ENCODE peak calls at places on chromosomes 7 and 10, in six cellular contexts. One of them, this sample, is unnamed.

GRCh38 chr7:131074043-131074442 is 253.6 kb upstream of the MKLN1 start:
- DNase-seq in CD14-positive monocyte: no peak
- DNase-seq in right lobe of liver: no peak
- DNase-seq in CD8-positive, alpha-beta T cell: no peak
- DNase-seq in GM06990: no peak
- DNase-seq in uterus: no peak
- DNase-seq in this sample: no peak

GRCh38 chr10:12909836-12910185 is 91.7 kb downstream of the CCDC3 start:
- DNase-seq in CD14-positive monocyte: no peak
- DNase-seq in right lobe of liver: no peak
- DNase-seq in CD8-positive, alpha-beta T cell: no peak
- DNase-seq in GM06990: no peak
- DNase-seq in uterus: no peak
- DNase-seq in this sample: no peak

GRCh38 chr7:158362912-158363905 is 224.4 kb downstream of the PTPRN2 start:
- DNase-seq in CD14-positive monocyte: no peak
- DNase-seq in right lobe of liver: no peak
- DNase-seq in CD8-positive, alpha-beta T cell: no peak
- DNase-seq in GM06990: no peak
- DNase-seq in uterus: no peak
- DNase-seq in this sample: peak

GRCh38 chr7:46283852-46284251 is 362.8 kb upstream of the IGFBP3 start:
- DNase-seq in CD14-positive monocyte: no peak
- DNase-seq in right lobe of liver: no peak
- DNase-seq in CD8-positive, alpha-beta T cell: no peak
- DNase-seq in GM06990: no peak
- DNase-seq in uterus: no peak
- DNase-seq in this sample: no peak

GRCh38 chr7:150531704-150532103 is 17.0 kb downstream of the GIMAP7 start:
- DNase-seq in CD14-positive monocyte: no peak
- DNase-seq in right lobe of liver: no peak
- DNase-seq in CD8-positive, alpha-beta T cell: no peak
- DNase-seq in GM06990: no peak
- DNase-seq in uterus: no peak
- DNase-seq in this sample: no peak

GRCh38 chr10:86876748-86877147 is 80.7 kb downstream of the MMRN2 start:
- DNase-seq in CD14-positive monocyte: no peak
- DNase-seq in right lobe of liver: no peak
- DNase-seq in CD8-positive, alpha-beta T cell: no peak
- DNase-seq in GM06990: no peak
- DNase-seq in uterus: no peak
- DNase-seq in this sample: no peak

GRCh38 chr10:18368681-18369080 is 228.5 kb downstream of the CACNB2 start:
- DNase-seq in CD14-positive monocyte: no peak
- DNase-seq in right lobe of liver: no peak
- DNase-seq in CD8-positive, alpha-beta T cell: no peak
- DNase-seq in GM06990: no peak
- DNase-seq in uterus: no peak
- DNase-seq in this sample: no peak

GRCh38 chr10:69716711-69717560 is 84.8 kb upstream of the COL13A1 start:
- DNase-seq in CD14-positive monocyte: no peak
- DNase-seq in right lobe of liver: peak
- DNase-seq in CD8-positive, alpha-beta T cell: no peak
- DNase-seq in GM06990: no peak
- DNase-seq in uterus: no peak
- DNase-seq in this sample: no peak

GRCh38 chr10:100970076-100970913 is 991 bp downstream of the SEMA4G start:
- DNase-seq in CD14-positive monocyte: no peak
- DNase-seq in right lobe of liver: peak
- DNase-seq in CD8-positive, alpha-beta T cell: no peak
- DNase-seq in GM06990: no peak
- DNase-seq in uterus: no peak
- DNase-seq in this sample: no peak

GRCh38 chr7:41183741-41184140 is 519.1 kb downstream of the INHBA start:
- DNase-seq in CD14-positive monocyte: no peak
- DNase-seq in right lobe of liver: no peak
- DNase-seq in CD8-positive, alpha-beta T cell: no peak
- DNase-seq in GM06990: no peak
- DNase-seq in uterus: no peak
- DNase-seq in this sample: no peak

GRCh38 chr7:137040745-137041144 is 172.3 kb downstream of the CHRM2 start:
- DNase-seq in CD14-positive monocyte: no peak
- DNase-seq in right lobe of liver: no peak
- DNase-seq in CD8-positive, alpha-beta T cell: no peak
- DNase-seq in GM06990: no peak
- DNase-seq in uterus: no peak
- DNase-seq in this sample: no peak

GRCh38 chr7:36155811-36156361 is 2.8 kb downstream of the EEPD1 start:
- DNase-seq in CD14-positive monocyte: no peak
- DNase-seq in right lobe of liver: peak
- DNase-seq in CD8-positive, alpha-beta T cell: no peak
- DNase-seq in GM06990: no peak
- DNase-seq in uterus: no peak
- DNase-seq in this sample: no peak
- TF ChIP-seq CTCF in CD14-positive monocyte: peak
- TF ChIP-seq CTCF in right lobe of liver: peak
- TF ChIP-seq CTCF in CD8-positive, alpha-beta T cell: no peak
- TF ChIP-seq CTCF in GM06990: no peak
- TF ChIP-seq CTCF in uterus: no peak
- TF ChIP-seq CTCF in this sample: no peak

DNA sequence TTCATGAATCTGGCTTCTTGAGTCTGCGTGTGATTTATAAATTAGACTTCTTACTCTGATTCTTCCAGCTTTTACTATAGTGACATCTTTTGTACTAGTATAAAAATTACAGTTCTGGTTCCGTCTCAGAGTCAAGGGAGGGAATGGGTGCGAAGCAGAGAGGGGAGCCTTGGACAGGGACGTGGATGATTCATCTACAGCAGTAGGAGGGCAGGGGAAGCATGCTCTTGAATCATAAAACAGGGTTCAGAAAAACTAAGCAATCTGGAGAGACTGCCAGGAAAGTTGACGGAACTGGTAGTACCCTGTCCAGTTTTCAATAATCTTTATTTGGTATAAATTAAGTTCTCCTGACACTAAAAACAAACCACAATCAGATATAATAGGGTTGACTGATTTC is 58.1 kb downstream of the ITGA8 start:
- DNase-seq in CD14-positive monocyte: no peak
- DNase-seq in right lobe of liver: no peak
- DNase-seq in CD8-positive, alpha-beta T cell: no peak
- DNase-seq in GM06990: no peak
- DNase-seq in uterus: no peak
- DNase-seq in this sample: no peak
- TF ChIP-seq CTCF in CD14-positive monocyte: no peak
- TF ChIP-seq CTCF in right lobe of liver: no peak
- TF ChIP-seq CTCF in CD8-positive, alpha-beta T cell: no peak
- TF ChIP-seq CTCF in GM06990: no peak
- TF ChIP-seq CTCF in uterus: no peak
- TF ChIP-seq CTCF in this sample: no peak

DNA sequence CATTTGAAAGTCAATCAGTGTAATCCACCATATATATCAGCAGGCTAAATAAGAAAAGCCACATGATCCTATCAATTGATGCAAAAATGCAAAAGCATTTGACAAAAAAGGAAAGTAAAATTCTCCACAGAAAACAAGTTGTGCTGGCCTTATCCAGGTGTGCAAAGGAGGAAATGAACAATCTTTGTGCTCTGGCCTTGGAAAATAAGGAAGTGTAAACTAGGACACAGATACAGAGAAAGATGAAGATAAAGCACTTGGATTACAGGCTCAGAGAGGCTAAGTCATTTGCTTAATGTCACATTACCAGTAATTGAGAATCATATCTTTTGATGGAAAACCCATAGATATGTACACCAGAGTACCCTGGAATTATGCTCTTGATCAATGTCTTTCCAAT is 54.5 kb downstream of the CXCL12 start:
- DNase-seq in CD14-positive monocyte: no peak
- DNase-seq in right lobe of liver: no peak
- DNase-seq in CD8-positive, alpha-beta T cell: no peak
- DNase-seq in GM06990: no peak
- DNase-seq in uterus: no peak
- DNase-seq in this sample: no peak
- TF ChIP-seq CTCF in CD14-positive monocyte: no peak
- TF ChIP-seq CTCF in right lobe of liver: no peak
- TF ChIP-seq CTCF in CD8-positive, alpha-beta T cell: no peak
- TF ChIP-seq CTCF in GM06990: no peak
- TF ChIP-seq CTCF in uterus: no peak
- TF ChIP-seq CTCF in this sample: no peak

DNA sequence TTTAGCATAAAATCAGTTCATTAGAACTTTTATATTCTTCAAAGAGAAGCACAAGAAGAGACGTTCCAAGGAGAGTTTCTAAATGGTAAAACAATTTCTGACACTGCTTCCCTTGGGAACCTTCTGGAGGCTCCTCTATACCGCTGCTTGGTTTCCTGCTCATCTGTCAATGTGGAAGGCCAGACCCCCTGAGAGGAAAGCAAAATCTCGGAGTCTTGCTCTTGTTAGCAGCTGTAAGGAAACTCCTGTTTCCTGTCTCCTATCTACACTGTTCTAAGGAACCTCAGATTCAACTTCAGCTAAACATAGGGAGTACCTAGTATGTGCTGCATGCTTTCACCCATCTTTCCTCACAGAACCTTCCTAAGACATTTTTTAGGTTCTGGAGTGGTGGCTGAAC is 322.2 kb downstream of the BMPER start:
- DNase-seq in CD14-positive monocyte: no peak
- DNase-seq in right lobe of liver: no peak
- DNase-seq in CD8-positive, alpha-beta T cell: no peak
- DNase-seq in GM06990: no peak
- DNase-seq in uterus: no peak
- DNase-seq in this sample: no peak
- TF ChIP-seq CTCF in CD14-positive monocyte: no peak
- TF ChIP-seq CTCF in right lobe of liver: no peak
- TF ChIP-seq CTCF in CD8-positive, alpha-beta T cell: no peak
- TF ChIP-seq CTCF in GM06990: no peak
- TF ChIP-seq CTCF in uterus: no peak
- TF ChIP-seq CTCF in this sample: no peak

DNA sequence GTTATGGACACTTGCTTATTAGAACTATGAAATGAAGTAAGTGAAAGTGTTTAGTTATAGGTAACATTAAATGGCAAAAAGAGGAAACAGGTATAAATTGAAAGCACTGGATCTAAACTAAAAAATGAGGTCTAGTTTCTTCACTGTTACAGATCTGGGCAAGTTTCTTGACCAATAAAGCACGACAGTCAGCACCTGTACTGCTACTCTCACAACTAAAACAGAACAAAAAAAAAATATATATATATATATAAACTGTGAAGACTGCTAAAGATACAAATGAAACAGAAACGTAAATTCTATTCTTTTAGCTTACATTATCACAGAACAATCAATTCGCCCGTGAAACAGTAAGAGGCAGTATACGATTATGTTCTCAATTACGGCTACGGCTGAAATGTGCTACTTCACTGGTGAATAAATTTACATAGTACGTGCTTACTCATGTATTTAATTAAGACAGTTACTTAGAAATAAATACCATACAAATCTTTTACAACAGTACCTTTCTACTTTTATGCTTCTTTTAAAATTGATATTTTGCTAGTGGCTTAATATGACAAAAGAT is 4.2 kb downstream of the AHR start:
- DNase-seq in CD14-positive monocyte: no peak
- DNase-seq in right lobe of liver: no peak
- DNase-seq in CD8-positive, alpha-beta T cell: no peak
- DNase-seq in GM06990: peak
- DNase-seq in uterus: no peak
- DNase-seq in this sample: no peak
- TF ChIP-seq CTCF in CD14-positive monocyte: no peak
- TF ChIP-seq CTCF in right lobe of liver: peak
- TF ChIP-seq CTCF in CD8-positive, alpha-beta T cell: no peak
- TF ChIP-seq CTCF in GM06990: peak
- TF ChIP-seq CTCF in uterus: no peak
- TF ChIP-seq CTCF in this sample: peak

GRCh38 chr7:2821161-2821841 is 22.8 kb downstream of the GNA12 start:
- DNase-seq in CD14-positive monocyte: peak
- DNase-seq in right lobe of liver: peak
- DNase-seq in CD8-positive, alpha-beta T cell: no peak
- DNase-seq in GM06990: peak
- DNase-seq in uterus: no peak
- DNase-seq in this sample: no peak
- TF ChIP-seq CTCF in CD14-positive monocyte: no peak
- TF ChIP-seq CTCF in right lobe of liver: no peak
- TF ChIP-seq CTCF in CD8-positive, alpha-beta T cell: no peak
- TF ChIP-seq CTCF in GM06990: peak
- TF ChIP-seq CTCF in uterus: no peak
- TF ChIP-seq CTCF in this sample: peak